ENCODE peak calls at places on chromosomes 4 and X, in seven cellular contexts. A is sigmoid colon, K is spleen, X is uterus, B is A549, E is cardiac muscle cell, U is pancreas. Z is an unnamed sample.

GRCh38 chrX:103397707-103398106 is 21.4 kb downstream of the BEX3 start:
- DNase-seq in E (no peak), X (no peak), U (no peak), B (no peak), K (no peak), A (no peak), Z (no peak)

GRCh38 chr4:188941524-188942109 is 802.4 kb downstream of the TRIML1 start:
- DNase-seq in K (no peak), U (no peak), E (no peak), X (no peak), B (peak; percentile 58), A (no peak), Z (no peak)

GRCh38 chr4:92303621-92304027 is at the start of gene GRID2:
- DNase-seq in E (peak; percentile 62), K (no peak), U (no peak), B (peak; percentile 1), X (no peak), A (no peak), Z (no peak)

GRCh38 chr4:22978656-22979055 is 285.9 kb downstream of the GBA3 start:
- DNase-seq in A (no peak), K (no peak), B (no peak), X (no peak), E (no peak), U (no peak), Z (no peak)

GRCh38 chr4:98468744-98469143 is 189.7 kb downstream of the TSPAN5 start:
- DNase-seq in E (no peak), A (no peak), U (no peak), X (no peak), K (no peak), B (no peak), Z (no peak)

GRCh38 chrX:2507904-2508630 is 7.3 kb upstream of the DHRSX start:
- DNase-seq in U (no peak), B (no peak), E (no peak), K (peak; percentile 36), A (peak; percentile 13), X (no peak), Z (no peak)

GRCh38 chr4:123599920-123600394 is 203.4 kb downstream of the SPRY1 start:
- DNase-seq in B (no peak), X (peak; percentile 47), K (peak; percentile 93), U (peak; percentile 75), A (peak; percentile 79), E (peak; percentile 27), Z (no peak)

GRCh38 chr4:13340672-13341071 is 143.5 kb downstream of the RAB28 start:
- DNase-seq in U (no peak), B (no peak), E (no peak), X (no peak), K (no peak), A (no peak), Z (no peak)

GRCh38 chr4:80694178-80694577 is 336.3 kb upstream of the BMP3 start:
- DNase-seq in X (no peak), U (no peak), B (no peak), A (no peak), E (no peak), K (no peak), Z (no peak)

GRCh38 chrX:132433551-132433950 is 55.3 kb downstream of the MBNL3 start:
- DNase-seq in E (no peak), A (no peak), X (no peak), B (no peak), K (no peak), U (no peak), Z (no peak)

GRCh38 chr4:21806991-21807390 is 141.6 kb downstream of the KCNIP4 start:
- DNase-seq in K (no peak), X (no peak), B (no peak), A (no peak), U (no peak), E (no peak), Z (no peak)

GRCh38 chr4:3253808-3254207 is 4.8 kb downstream of the MSANTD1 start:
- DNase-seq in X (peak; percentile 8), E (no peak), A (peak; percentile 46), B (no peak), U (no peak), K (peak; percentile 71), Z (no peak)

GRCh38 chrX:110755611-110756010 is 40.0 kb downstream of the CHRDL1 start:
- DNase-seq in B (no peak), X (no peak), U (no peak), E (no peak), A (no peak), K (no peak), Z (no peak)

GRCh38 chr4:113644398-113644797 is 117.1 kb downstream of the CAMK2D start:
- DNase-seq in E (no peak), B (no peak), U (no peak), A (no peak), X (no peak), K (no peak), Z (no peak)

GRCh38 chr4:187209921-187210613 is 486.4 kb upstream of the FAT1 start:
- DNase-seq in U (no peak), X (no peak), E (no peak), B (no peak), A (no peak), K (no peak), Z (no peak)

GRCh38 chr4:81506731-81507130 is 35.0 kb upstream of the RASGEF1B start:
- DNase-seq in B (no peak), E (no peak), A (no peak), K (no peak), X (no peak), U (no peak), Z (no peak)

GRCh38 chr4:83855044-83855443 is 319.1 kb downstream of the GPAT3 start:
- DNase-seq in U (no peak), A (no peak), K (no peak), E (no peak), X (no peak), B (peak; percentile 47), Z (no peak)

GRCh38 chr4:71266090-71266794 is 72.6 kb upstream of the SLC4A4 start:
- DNase-seq in K (no peak), A (no peak), X (no peak), E (no peak), U (no peak), B (no peak), Z (no peak)

GRCh38 chrX:26262121-26262523 is 46.2 kb downstream of the MAGEB5 start:
- DNase-seq in E (no peak), B (no peak), K (no peak), U (no peak), A (no peak), X (no peak), Z (no peak)

GRCh38 chr4:128527356-128527755 is 239.7 kb upstream of the PGRMC2 start:
- DNase-seq in X (no peak), B (no peak), K (no peak), E (no peak), U (no peak), A (no peak), Z (no peak)

GRCh38 chrX:115147220-115147619 is 42.0 kb upstream of the RBMXL3 start:
- DNase-seq in K (no peak), E (no peak), U (no peak), A (no peak), B (peak; percentile 6), X (no peak), Z (no peak)

GRCh38 chr4:15778191-15778741 is at the start of gene CD38:
- DNase-seq in A (peak; percentile 69), E (peak; percentile 29), U (no peak), X (no peak), B (peak; percentile 10), K (peak; percentile 87), Z (no peak)

GRCh38 chr4:15771419-15772058 is 6.6 kb upstream of the CD38 start:
- DNase-seq in E (no peak), U (no peak), B (no peak), K (no peak), X (no peak), A (no peak), Z (no peak)

GRCh38 chr4:15777697-15778096 is 431 bp upstream of the CD38 start:
- DNase-seq in K (no peak), U (no peak), E (no peak), A (no peak), B (no peak), X (no peak), Z (no peak)

GRCh38 chr4:15776871-15777648 is 1.1 kb upstream of the CD38 start:
- DNase-seq in A (no peak), K (no peak), E (no peak), X (no peak), B (no peak), U (no peak), Z (no peak)

DNA sequence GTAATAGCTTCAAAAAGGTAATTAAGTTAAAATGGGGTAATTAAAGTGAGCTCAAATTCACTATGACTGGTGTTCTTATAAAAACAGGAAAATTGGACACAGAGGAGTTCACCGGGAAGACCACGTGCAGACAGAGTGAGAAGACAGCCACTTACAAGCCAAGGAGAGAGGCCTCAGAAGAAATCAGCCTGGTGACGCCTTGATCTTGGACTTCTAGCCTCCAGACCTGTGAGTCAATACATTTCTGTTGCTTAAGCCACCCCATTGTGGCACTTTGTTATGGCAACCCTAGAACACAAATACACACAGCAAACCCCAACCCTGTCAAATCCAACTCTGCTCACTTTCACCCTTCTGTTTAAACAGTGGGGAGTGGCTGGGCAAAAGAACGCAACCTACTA is 4.1 kb upstream of the CD38 start:
- DNase-seq in K (no peak), U (no peak), B (peak; percentile 15), A (no peak), X (no peak), E (no peak), Z (no peak)
- H3K4me1 ChIP-seq in K (peaks cover 21% of the 10 kb centered on the region), U (no peaks in the 10 kb centered on the region), B (peaks cover 39% of the 10 kb centered on the region), A (peaks cover 9% of the 10 kb centered on the region), X (no peaks in the 10 kb centered on the region), E (no peaks in the 10 kb centered on the region), Z (peaks cover 5% of the 10 kb centered on the region)

GRCh38 chrX:56783450-56783831 is 54.4 kb downstream of the NBDY start:
- DNase-seq in A (peak; percentile 91), X (peak; percentile 82), U (peak; percentile 82), E (no peak), K (peak; percentile 91), B (no peak), Z (no peak)
- H3K4me3 ChIP-seq in A (peak overlapping the region; percentile 11), X (peak overlapping the region; percentile 25), U (peak overlapping the region; percentile 44), E (no peak overlapping the region), K (no peak overlapping the region), B (no peak overlapping the region), Z (no peak overlapping the region)

GRCh38 chr4:143402776-143403550 is 66.3 kb downstream of the GAB1 start:
- DNase-seq in U (no peak), E (no peak), A (no peak), B (no peak), K (no peak), X (no peak), Z (no peak)
- H3K4me1 ChIP-seq in U (no peaks in the 10 kb centered on the region), E (peaks cover 17% of the 10 kb centered on the region), A (peaks cover 91% of the 10 kb centered on the region), B (no peaks in the 10 kb centered on the region), K (peaks cover 53% of the 10 kb centered on the region), X (peaks cover 17% of the 10 kb centered on the region), Z (peaks cover 74% of the 10 kb centered on the region)

DNA sequence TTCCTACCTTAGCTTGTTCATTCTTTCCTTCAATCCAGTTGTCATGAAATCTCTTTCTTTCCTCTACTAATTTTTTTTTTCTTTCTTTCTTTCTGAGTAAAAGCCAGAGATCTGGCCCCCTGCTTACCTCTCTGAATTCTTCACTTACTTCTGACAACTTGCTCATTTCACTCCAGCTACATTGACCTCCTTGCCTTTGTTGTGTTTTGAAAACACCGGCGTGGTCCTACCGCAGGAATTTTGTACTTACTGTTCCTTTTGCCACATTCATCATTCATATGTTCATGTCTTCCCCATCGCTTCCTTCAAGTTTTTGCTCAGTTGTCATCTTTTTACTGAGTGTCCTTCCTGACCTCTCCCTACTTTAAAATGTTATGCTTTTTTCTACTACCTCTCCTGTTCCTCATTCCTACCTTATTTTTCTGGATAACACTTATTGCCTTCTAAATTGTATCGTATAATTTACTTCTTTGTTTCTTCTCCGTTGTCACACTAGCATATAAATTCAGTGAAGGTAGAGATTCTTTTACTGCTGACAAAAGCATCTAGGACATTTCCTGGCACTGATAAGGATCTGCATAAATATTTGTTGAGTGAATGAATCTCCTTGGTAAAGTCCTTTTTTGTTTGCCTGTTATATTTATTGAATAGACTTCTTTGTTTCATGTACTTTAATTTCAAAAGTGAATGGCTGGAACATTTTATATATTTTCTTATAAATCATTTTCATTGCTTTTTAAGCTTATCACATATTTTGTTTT is 74.4 kb downstream of the NFKB1 start:
- DNase-seq in A (no peak), E (no peak), B (no peak), K (no peak), X (no peak), U (no peak), Z (no peak)
- H3K4me3 ChIP-seq in A (no peak overlapping the region), E (no peak overlapping the region), B (no peak overlapping the region), K (no peak overlapping the region), X (no peak overlapping the region), U (no peak overlapping the region), Z (no peak overlapping the region)

Z was measured in thoracic aorta.